ENCODE peak calls at places on chromosome 6, in six cellular contexts. O is activated T-cell treated with anti-CD3 and anti-CD28 coated beads for 24 hours, C is nephron progenitor cell, B is dermis blood vessel endothelial cell, Z is LoVo, T is fibroblast of villous mesenchyme. G is an unnamed sample.

GRCh38 chr6:149864578-149865535 is 698 bp upstream of the LRP11 start:
- DNase-seq in B (peak; percentile 84), T (peak; percentile 80), O (no peak), Z (peak; percentile 71), C (peak; percentile 21), G (peak; percentile 29)

GRCh38 chr6:13474360-13474759 is 13.0 kb downstream of the GFOD1 start:
- DNase-seq in O (no peak), T (no peak), Z (no peak), B (peak; percentile 43), C (no peak), G (no peak)

GRCh38 chr6:167471548-167471930 is 146.7 kb downstream of the TTLL2 start:
- DNase-seq in B (no peak), T (no peak), Z (no peak), C (no peak), O (no peak), G (no peak)

GRCh38 chr6:170062209-170062903 is 228.5 kb downstream of the DLL1 start:
- DNase-seq in C (no peak), T (no peak), O (no peak), Z (no peak), B (no peak), G (no peak)

GRCh38 chr6:134678436-134678889 is 271.4 kb downstream of the ALDH8A1 start:
- DNase-seq in T (peak; percentile 76), C (no peak), O (no peak), B (peak; percentile 69), Z (peak; percentile 56), G (no peak)

GRCh38 chr6:119728220-119728750 is 378.7 kb upstream of the MAN1A1 start:
- DNase-seq in Z (no peak), C (no peak), O (no peak), B (no peak), T (no peak), G (no peak)

GRCh38 chr6:154427425-154427824 is 70.8 kb upstream of the IPCEF1 start:
- DNase-seq in C (no peak), T (no peak), Z (no peak), B (no peak), O (no peak), G (no peak)

GRCh38 chr6:106253731-106254130 is 71.8 kb downstream of the ATG5 start:
- DNase-seq in Z (no peak), T (no peak), B (no peak), C (no peak), O (no peak), G (no peak)

GRCh38 chr6:43836507-43836906 is 66.5 kb downstream of the VEGFA start:
- DNase-seq in B (no peak), Z (no peak), T (no peak), O (no peak), C (no peak), G (no peak)

GRCh38 chr6:1364791-1365190 is 24.6 kb upstream of the FOXF2 start:
- DNase-seq in T (no peak), C (no peak), B (no peak), O (no peak), Z (no peak), G (no peak)

GRCh38 chr6:131643262-131643631 is 6.1 kb downstream of the ENPP3 start:
- DNase-seq in C (no peak), T (no peak), Z (no peak), O (no peak), B (no peak), G (no peak)

GRCh38 chr6:37190159-37190535 is 20.2 kb downstream of the PIM1 start:
- DNase-seq in Z (no peak), O (no peak), C (no peak), T (peak; percentile 55), B (no peak), G (no peak)

GRCh38 chr6:28900577-28901266 is 23.1 kb downstream of the TRIM27 start:
- DNase-seq in B (no peak), T (no peak), O (no peak), C (no peak), Z (no peak), G (no peak)

GRCh38 chr6:134523903-134524302 is 206.0 kb upstream of the SGK1 start:
- DNase-seq in B (no peak), T (no peak), O (no peak), Z (no peak), C (no peak), G (no peak)

GRCh38 chr6:21946298-21946783 is 350.5 kb downstream of the PRL start:
- DNase-seq in T (peak; percentile 71), Z (no peak), C (no peak), O (no peak), B (no peak), G (no peak)

GRCh38 chr6:33960345-33961313 is 156.8 kb upstream of the MLN start:
- DNase-seq in Z (no peak), O (no peak), C (no peak), B (peak; percentile 2), T (no peak), G (no peak)

GRCh38 chr6:137722749-137723272 is 144.2 kb upstream of the TNFAIP3 start:
- DNase-seq in Z (no peak), O (no peak), T (no peak), B (no peak), C (no peak), G (peak; percentile 71)

GRCh38 chr6:154534531-154534930 is 24.0 kb upstream of the CNKSR3 start:
- DNase-seq in O (no peak), Z (no peak), T (no peak), C (no peak), B (no peak), G (no peak)

GRCh38 chr6:157036245-157036681 is 259.1 kb downstream of the ARID1B start:
- DNase-seq in Z (no peak), T (peak; percentile 45), B (no peak), C (no peak), O (no peak), G (no peak)

GRCh38 chr6:134317471-134318131 is at the start of gene SGK1:
- DNase-seq in T (peak; percentile 67), C (peak; percentile 50), Z (no peak), O (no peak), B (peak; percentile 30), G (no peak)

GRCh38 chr6:52663120-52663934 is 7.6 kb upstream of the TMEM14A start:
- DNase-seq in Z (peak; percentile 83), O (peak; percentile 37), B (peak; percentile 89), C (peak; percentile 56), T (peak; percentile 84), G (peak; percentile 64)

GRCh38 chr6:136084403-136084802 is 165.7 kb downstream of the MTFR2 start:
- DNase-seq in T (no peak), Z (no peak), C (no peak), B (no peak), O (no peak), G (no peak)

GRCh38 chr6:104623052-104623690 is 236.5 kb downstream of the HACE1 start:
- DNase-seq in T (peak; percentile 68), O (no peak), B (no peak), C (peak; percentile 21), Z (peak; percentile 15), G (no peak)

GRCh38 chr6:166595061-166595780 is 8.7 kb upstream of the RAMACL start:
- DNase-seq in Z (no peak), O (no peak), C (no peak), T (peak; percentile 77), B (no peak), G (no peak)

GRCh38 chr6:161225677-161226004 is 48.2 kb downstream of the AGPAT4 start:
- DNase-seq in Z (no peak), B (no peak), O (no peak), C (no peak), T (no peak), G (no peak)

GRCh38 chr6:92559611-92560010 is 859.7 kb downstream of the EPHA7 start:
- DNase-seq in T (no peak), Z (no peak), O (no peak), C (no peak), B (peak; percentile 33), G (no peak)

GRCh38 chr6:444653-445275 is 53.2 kb downstream of the IRF4 start:
- DNase-seq in O (peak; percentile 39), C (no peak), T (no peak), Z (no peak), B (no peak), G (no peak)

GRCh38 chr6:138514860-138515540 is 15.7 kb upstream of the NHSL1 start:
- DNase-seq in B (no peak), O (no peak), Z (no peak), C (no peak), T (no peak), G (peak; percentile 71)

GRCh38 chr6:79872986-79873385 is 74.4 kb downstream of the ELOVL4 start:
- DNase-seq in O (no peak), Z (no peak), T (peak; percentile 74), B (no peak), C (no peak), G (no peak)

GRCh38 chr6:28258877-28259777 is at the start of gene NKAPL:
- DNase-seq in C (no peak), O (peak; percentile 52), Z (no peak), B (peak; percentile 78), T (peak; percentile 52), G (peak; percentile 51)

GRCh38 chr6:157558487-157559200 is 177.7 kb downstream of the ZDHHC14 start:
- DNase-seq in C (no peak), Z (no peak), O (no peak), B (no peak), T (no peak), G (no peak)

GRCh38 chr6:15362274-15363160 is 116.6 kb downstream of the JARID2 start:
- DNase-seq in T (no peak), C (no peak), O (no peak), B (no peak), Z (no peak), G (no peak)

GRCh38 chr6:68082086-68082485 is 553.0 kb upstream of the ADGRB3 start:
- DNase-seq in O (no peak), B (no peak), C (no peak), T (no peak), Z (no peak), G (no peak)

GRCh38 chr6:39824030-39824926 is 32.1 kb downstream of the DAAM2 start:
- DNase-seq in T (no peak), O (no peak), Z (no peak), C (no peak), B (no peak), G (no peak)

GRCh38 chr6:137224890-137225198 is 5.7 kb upstream of the IFNGR1 start:
- DNase-seq in O (no peak), B (no peak), T (no peak), Z (no peak), C (no peak), G (no peak)

GRCh38 chr6:150992682-150993081 is 127.2 kb downstream of the MTHFD1L start:
- DNase-seq in T (peak; percentile 86), B (no peak), C (no peak), Z (no peak), O (no peak), G (no peak)